ENCODE peak calls at places on chromosome 12, in five cellular contexts. K is cardiac fibroblast, Q is NCI-H1105 treated with DMSO at 0.1 percent for 48 hours, A is DMS 273 treated with DMSO at 0.1 percent for 48 hours, I is cardiac muscle cell. W is an unnamed sample.

GRCh38 chr12:6476496-6476895 is 6.0 kb upstream of the VAMP1 start:
- DNase-seq in K (peak; percentile 53), Q (no peak), A (no peak), I (no peak), W (no peak)

GRCh38 chr12:6072302-6072752 is 52.1 kb downstream of the VWF start:
- DNase-seq in K (peak; percentile 91), Q (no peak), A (no peak), I (no peak), W (no peak)

GRCh38 chr12:12333407-12333831 is 16.6 kb downstream of the MANSC1 start:
- DNase-seq in K (peak; percentile 70), Q (peak; percentile 98), A (no peak), I (no peak), W (no peak)

GRCh38 chr12:55935742-55936151 is 4.8 kb downstream of the DGKA start:
- DNase-seq in K (peak; percentile 25), Q (no peak), A (no peak), I (no peak), W (no peak)

GRCh38 chr12:5318874-5319273 is 113.0 kb upstream of the NTF3 start:
- DNase-seq in K (peak; percentile 5), Q (no peak), A (no peak), I (no peak), W (no peak)

GRCh38 chr12:57055834-57056233 is 5.9 kb upstream of the MYO1A start:
- DNase-seq in K (no peak), Q (no peak), A (no peak), I (no peak), W (no peak)

GRCh38 chr12:55978393-55978792 is 4.5 kb downstream of the RAB5B start:
- DNase-seq in K (no peak), Q (no peak), A (no peak), I (no peak), W (no peak)

GRCh38 chr12:95164656-95165055 is 52.6 kb downstream of the FGD6 start:
- DNase-seq in K (peak; percentile 51), Q (no peak), A (no peak), I (no peak), W (no peak)

GRCh38 chr12:212799-213526 is 994 bp downstream of the SLC6A12 start:
- DNase-seq in K (peak; percentile 18), Q (no peak), A (peak; percentile 31), I (no peak), W (no peak)

GRCh38 chr12:6613776-6614512 is 6.8 kb upstream of the CHD4 start:
- DNase-seq in K (peak; percentile 99), Q (peak; percentile 98), A (peak; percentile 89), I (peak; percentile 96), W (peak; percentile 40)

GRCh38 chr12:113194971-113195391 is 9.5 kb downstream of the RITA1 start:
- DNase-seq in K (peak; percentile 61), Q (no peak), A (no peak), I (no peak), W (no peak)

GRCh38 chr12:92739099-92739498 is 36.3 kb downstream of the PLEKHG7 start:
- DNase-seq in K (peak; percentile 27), Q (no peak), A (no peak), I (no peak), W (no peak)

GRCh38 chr12:63292476-63293228 is 141.7 kb upstream of the AVPR1A start:
- DNase-seq in K (no peak), Q (no peak), A (no peak), I (no peak), W (no peak)

GRCh38 chr12:618626-619025 is 44.6 kb downstream of the NINJ2 start:
- DNase-seq in K (no peak), Q (no peak), A (no peak), I (no peak), W (no peak)

GRCh38 chr12:50564948-50565297 is 60.1 kb downstream of the DIP2B start:
- DNase-seq in K (no peak), Q (no peak), A (no peak), I (no peak), W (no peak)

GRCh38 chr12:78540621-78541336 is 323.8 kb upstream of the SYT1 start:
- DNase-seq in K (no peak), Q (no peak), A (no peak), I (no peak), W (no peak)

GRCh38 chr12:53827306-53827705 is 75.5 kb upstream of the CISTR start:
- DNase-seq in K (no peak), Q (no peak), A (no peak), I (no peak), W (no peak)

GRCh38 chr12:98595152-98595988 is 1.9 kb downstream of the SLC25A3 start:
- DNase-seq in K (peak; percentile 76), Q (no peak), A (no peak), I (no peak), W (peak; percentile 2)

W was measured in effector memory CD4-positive, alpha-beta T cell.